ENCODE peak calls at places on chromosome 16, in seven cellular contexts. One of them, this sample, is unnamed.

GRCh38 chr16:58393138-58393504 is 850 bp downstream of the GINS3 start:
- DNase-seq in hepatocyte: no peak
- DNase-seq in ovary: no peak
- DNase-seq in A549: no peak
- DNase-seq in mucosa of descending colon: peak; percentile 3
- DNase-seq in colonic mucosa: no peak
- DNase-seq in lower lobe of right lung: no peak
- DNase-seq in this sample: no peak

GRCh38 chr16:58638148-58639036 is 8.8 kb upstream of the CNOT1 start:
- DNase-seq in ovary: peak; percentile 58
- DNase-seq in colonic mucosa: no peak
- DNase-seq in hepatocyte: peak; percentile 82
- DNase-seq in lower lobe of right lung: no peak
- DNase-seq in mucosa of descending colon: peak; percentile 47
- DNase-seq in A549: peak; percentile 74
- DNase-seq in this sample: peak; percentile 29

GRCh38 chr16:11801481-11802021 is 4.5 kb upstream of the ZC3H7A start:
- DNase-seq in hepatocyte: no peak
- DNase-seq in mucosa of descending colon: no peak
- DNase-seq in lower lobe of right lung: no peak
- DNase-seq in ovary: no peak
- DNase-seq in A549: peak; percentile 19
- DNase-seq in colonic mucosa: no peak
- DNase-seq in this sample: no peak

GRCh38 chr16:17177242-17177967 is 293.4 kb downstream of the XYLT1 start:
- DNase-seq in A549: no peak
- DNase-seq in lower lobe of right lung: no peak
- DNase-seq in mucosa of descending colon: no peak
- DNase-seq in colonic mucosa: no peak
- DNase-seq in ovary: no peak
- DNase-seq in hepatocyte: peak; percentile 23
- DNase-seq in this sample: no peak

GRCh38 chr16:50252082-50252611 is 14.2 kb upstream of the ADCY7 start:
- DNase-seq in colonic mucosa: no peak
- DNase-seq in hepatocyte: no peak
- DNase-seq in ovary: no peak
- DNase-seq in A549: no peak
- DNase-seq in lower lobe of right lung: no peak
- DNase-seq in mucosa of descending colon: no peak
- DNase-seq in this sample: no peak

GRCh38 chr16:61715392-61715791 is 320.8 kb downstream of the CDH8 start:
- DNase-seq in lower lobe of right lung: no peak
- DNase-seq in colonic mucosa: no peak
- DNase-seq in ovary: no peak
- DNase-seq in mucosa of descending colon: no peak
- DNase-seq in hepatocyte: no peak
- DNase-seq in A549: no peak
- DNase-seq in this sample: no peak

GRCh38 chr16:50446861-50447260 is 78.1 kb upstream of the BRD7 start:
- DNase-seq in ovary: no peak
- DNase-seq in lower lobe of right lung: no peak
- DNase-seq in mucosa of descending colon: no peak
- DNase-seq in colonic mucosa: no peak
- DNase-seq in hepatocyte: no peak
- DNase-seq in A549: no peak
- DNase-seq in this sample: no peak

GRCh38 chr16:21950782-21951521 is 2.2 kb upstream of the UQCRC2 start:
- DNase-seq in lower lobe of right lung: no peak
- DNase-seq in A549: peak; percentile 61
- DNase-seq in ovary: no peak
- DNase-seq in mucosa of descending colon: peak; percentile 36
- DNase-seq in colonic mucosa: peak; percentile 20
- DNase-seq in hepatocyte: peak; percentile 20
- DNase-seq in this sample: peak; percentile 46

GRCh38 chr16:79902351-79902750 is 301.8 kb upstream of the MAF start:
- DNase-seq in colonic mucosa: no peak
- DNase-seq in mucosa of descending colon: no peak
- DNase-seq in lower lobe of right lung: no peak
- DNase-seq in ovary: no peak
- DNase-seq in hepatocyte: no peak
- DNase-seq in A549: no peak
- DNase-seq in this sample: no peak

GRCh38 chr16:49557070-49557446 is 183.5 kb downstream of the C16orf78 start:
- DNase-seq in colonic mucosa: no peak
- DNase-seq in A549: no peak
- DNase-seq in lower lobe of right lung: no peak
- DNase-seq in hepatocyte: peak; percentile 38
- DNase-seq in mucosa of descending colon: no peak
- DNase-seq in ovary: no peak
- DNase-seq in this sample: no peak

GRCh38 chr16:58306327-58306726 is 11.5 kb upstream of the PRSS54 start:
- DNase-seq in mucosa of descending colon: peak; percentile 64
- DNase-seq in A549: peak; percentile 44
- DNase-seq in hepatocyte: peak; percentile 23
- DNase-seq in ovary: no peak
- DNase-seq in colonic mucosa: peak; percentile 36
- DNase-seq in lower lobe of right lung: no peak
- DNase-seq in this sample: peak; percentile 30

GRCh38 chr16:4966736-4967453 is 8.8 kb downstream of the SEC14L5 start:
- DNase-seq in mucosa of descending colon: no peak
- DNase-seq in A549: no peak
- DNase-seq in lower lobe of right lung: peak; percentile 10
- DNase-seq in colonic mucosa: no peak
- DNase-seq in hepatocyte: no peak
- DNase-seq in ovary: no peak
- DNase-seq in this sample: no peak

GRCh38 chr16:49621240-49622083 is 234.4 kb downstream of the ZNF423 start:
- DNase-seq in A549: no peak
- DNase-seq in ovary: no peak
- DNase-seq in hepatocyte: peak; percentile 38
- DNase-seq in colonic mucosa: no peak
- DNase-seq in mucosa of descending colon: no peak
- DNase-seq in lower lobe of right lung: no peak
- DNase-seq in this sample: no peak

GRCh38 chr16:29814592-29814991 is 1.4 kb upstream of the PAGR1 start:
- DNase-seq in colonic mucosa: no peak
- DNase-seq in ovary: peak; percentile 50
- DNase-seq in mucosa of descending colon: no peak
- DNase-seq in hepatocyte: no peak
- DNase-seq in A549: no peak
- DNase-seq in lower lobe of right lung: no peak
- DNase-seq in this sample: no peak

GRCh38 chr16:48158296-48158695 is 2.5 kb upstream of the ABCC12 start:
- DNase-seq in A549: peak; percentile 64
- DNase-seq in ovary: no peak
- DNase-seq in colonic mucosa: no peak
- DNase-seq in hepatocyte: peak; percentile 36
- DNase-seq in mucosa of descending colon: no peak
- DNase-seq in lower lobe of right lung: no peak
- DNase-seq in this sample: no peak

GRCh38 chr16:85175724-85176233 is 63.5 kb upstream of the CIBAR2 start:
- DNase-seq in ovary: no peak
- DNase-seq in lower lobe of right lung: no peak
- DNase-seq in A549: no peak
- DNase-seq in colonic mucosa: no peak
- DNase-seq in mucosa of descending colon: no peak
- DNase-seq in hepatocyte: no peak
- DNase-seq in this sample: no peak

GRCh38 chr16:85174871-85175723 is 62.8 kb upstream of the CIBAR2 start:
- DNase-seq in A549: no peak
- DNase-seq in ovary: peak; percentile 60
- DNase-seq in lower lobe of right lung: peak; percentile 37
- DNase-seq in mucosa of descending colon: no peak
- DNase-seq in colonic mucosa: no peak
- DNase-seq in hepatocyte: no peak
- DNase-seq in this sample: no peak

GRCh38 chr16:85172465-85173071 is 60.3 kb upstream of the CIBAR2 start:
- DNase-seq in hepatocyte: no peak
- DNase-seq in colonic mucosa: peak; percentile 37
- DNase-seq in mucosa of descending colon: peak; percentile 50
- DNase-seq in ovary: no peak
- DNase-seq in lower lobe of right lung: peak; percentile 47
- DNase-seq in A549: peak; percentile 62
- DNase-seq in this sample: peak; percentile 53

GRCh38 chr16:85173077-85173980 is 61.1 kb upstream of the CIBAR2 start:
- DNase-seq in mucosa of descending colon: no peak
- DNase-seq in A549: peak; percentile 67
- DNase-seq in ovary: peak; percentile 85
- DNase-seq in hepatocyte: peak; percentile 78
- DNase-seq in lower lobe of right lung: peak; percentile 44
- DNase-seq in colonic mucosa: no peak
- DNase-seq in this sample: no peak

GRCh38 chr16:85173981-85174751 is 61.9 kb upstream of the CIBAR2 start:
- DNase-seq in A549: peak; percentile 57
- DNase-seq in ovary: peak; percentile 66
- DNase-seq in lower lobe of right lung: peak; percentile 42
- DNase-seq in hepatocyte: peak; percentile 80
- DNase-seq in mucosa of descending colon: peak; percentile 40
- DNase-seq in colonic mucosa: peak; percentile 49
- DNase-seq in this sample: no peak
- H3K4me1 ChIP-seq in A549: peaks cover 43% of the 10 kb centered on the region
- H3K4me1 ChIP-seq in ovary: peaks cover 32% of the 10 kb centered on the region
- H3K4me1 ChIP-seq in lower lobe of right lung: peaks cover 69% of the 10 kb centered on the region
- H3K4me1 ChIP-seq in hepatocyte: peaks cover 50% of the 10 kb centered on the region
- H3K4me1 ChIP-seq in mucosa of descending colon: peaks cover 6% of the 10 kb centered on the region
- H3K4me1 ChIP-seq in colonic mucosa: no peaks in the 10 kb centered on the region
- H3K4me1 ChIP-seq in this sample: peaks cover 4% of the 10 kb centered on the region

DNA sequence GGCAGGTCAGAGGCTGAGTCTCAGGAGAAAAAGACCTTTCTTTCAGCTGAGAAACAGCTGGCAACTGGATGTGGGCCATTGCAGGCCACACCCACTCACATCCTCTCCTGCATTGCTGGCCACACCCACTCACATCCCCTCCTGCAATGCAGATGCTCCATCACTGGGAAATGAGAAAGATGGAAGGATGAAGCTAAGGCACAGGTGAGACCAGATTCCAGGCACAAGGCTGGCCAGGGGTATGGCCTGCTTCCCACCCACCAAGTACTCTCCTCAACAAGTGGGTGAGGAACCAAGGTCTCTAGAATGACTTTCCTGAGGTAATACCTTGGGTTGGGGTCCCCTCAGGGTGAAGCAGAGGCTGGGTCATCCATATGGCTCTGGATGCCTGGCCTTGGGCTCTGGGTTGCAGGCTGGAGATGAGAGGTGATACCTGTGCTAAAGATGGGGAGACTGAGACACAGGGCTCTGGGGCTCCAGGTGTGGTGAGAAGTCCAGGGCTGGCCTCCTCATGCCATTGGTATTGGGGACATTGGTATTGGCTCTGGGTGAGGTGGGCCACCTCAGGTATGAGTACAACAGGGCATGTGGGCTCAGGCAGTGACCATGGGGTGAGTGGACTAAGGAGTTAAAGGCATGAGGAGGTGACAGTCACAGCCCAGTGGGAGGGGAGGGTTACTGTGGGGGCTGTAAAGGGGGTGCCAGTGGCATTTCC is 1726.8 kb downstream of the TP53TG3F start:
- DNase-seq in mucosa of descending colon: no peak
- DNase-seq in hepatocyte: no peak
- DNase-seq in lower lobe of right lung: peak; percentile 16
- DNase-seq in A549: no peak
- DNase-seq in colonic mucosa: no peak
- DNase-seq in ovary: no peak
- DNase-seq in this sample: no peak
- H3K4me1 ChIP-seq in mucosa of descending colon: no peaks in the 10 kb centered on the region
- H3K4me1 ChIP-seq in hepatocyte: no peaks in the 10 kb centered on the region
- H3K4me1 ChIP-seq in lower lobe of right lung: no peaks in the 10 kb centered on the region
- H3K4me1 ChIP-seq in A549: no peaks in the 10 kb centered on the region
- H3K4me1 ChIP-seq in colonic mucosa: no peaks in the 10 kb centered on the region
- H3K4me1 ChIP-seq in ovary: no peaks in the 10 kb centered on the region
- H3K4me1 ChIP-seq in this sample: no peaks in the 10 kb centered on the region

DNA sequence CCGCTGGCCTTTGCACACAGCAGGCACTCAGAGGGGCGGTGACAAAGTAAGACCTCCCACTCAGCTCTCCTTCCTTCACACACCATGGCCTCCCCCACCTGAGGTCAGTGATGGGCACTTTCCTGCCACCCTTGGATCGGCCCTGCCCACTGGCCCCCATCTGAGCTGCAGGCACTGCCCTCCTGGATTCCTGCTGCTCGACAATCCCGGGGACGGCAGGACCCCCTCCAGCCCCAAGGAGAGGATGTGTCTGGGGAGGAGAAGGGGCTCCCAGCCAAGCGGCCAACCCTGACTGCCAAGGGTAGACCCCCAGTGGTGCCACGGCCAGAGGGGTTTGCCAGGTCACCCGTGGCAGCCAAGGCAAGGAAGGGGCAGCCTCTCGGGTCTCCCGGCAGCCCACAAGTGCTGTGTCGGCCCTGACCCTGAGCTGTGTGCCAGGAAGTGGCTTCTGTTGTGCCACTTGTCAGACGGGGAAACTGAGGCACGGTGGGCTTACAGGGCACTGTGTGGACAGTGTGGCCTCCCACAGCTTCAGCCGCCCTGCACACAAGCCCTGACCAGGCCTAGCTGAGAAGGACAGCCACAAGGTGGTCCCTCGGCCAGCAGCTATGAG is 22.7 kb downstream of the PIEZO1 start:
- DNase-seq in lower lobe of right lung: no peak
- DNase-seq in hepatocyte: no peak
- DNase-seq in A549: no peak
- DNase-seq in ovary: no peak
- DNase-seq in mucosa of descending colon: no peak
- DNase-seq in colonic mucosa: no peak
- DNase-seq in this sample: no peak
- H3K4me1 ChIP-seq in lower lobe of right lung: peaks cover 83% of the 10 kb centered on the region
- H3K4me1 ChIP-seq in hepatocyte: peaks cover 37% of the 10 kb centered on the region
- H3K4me1 ChIP-seq in A549: peaks cover 30% of the 10 kb centered on the region
- H3K4me1 ChIP-seq in ovary: peaks cover 10% of the 10 kb centered on the region
- H3K4me1 ChIP-seq in mucosa of descending colon: peaks cover 51% of the 10 kb centered on the region
- H3K4me1 ChIP-seq in colonic mucosa: peaks cover 39% of the 10 kb centered on the region
- H3K4me1 ChIP-seq in this sample: no peaks in the 10 kb centered on the region

DNA sequence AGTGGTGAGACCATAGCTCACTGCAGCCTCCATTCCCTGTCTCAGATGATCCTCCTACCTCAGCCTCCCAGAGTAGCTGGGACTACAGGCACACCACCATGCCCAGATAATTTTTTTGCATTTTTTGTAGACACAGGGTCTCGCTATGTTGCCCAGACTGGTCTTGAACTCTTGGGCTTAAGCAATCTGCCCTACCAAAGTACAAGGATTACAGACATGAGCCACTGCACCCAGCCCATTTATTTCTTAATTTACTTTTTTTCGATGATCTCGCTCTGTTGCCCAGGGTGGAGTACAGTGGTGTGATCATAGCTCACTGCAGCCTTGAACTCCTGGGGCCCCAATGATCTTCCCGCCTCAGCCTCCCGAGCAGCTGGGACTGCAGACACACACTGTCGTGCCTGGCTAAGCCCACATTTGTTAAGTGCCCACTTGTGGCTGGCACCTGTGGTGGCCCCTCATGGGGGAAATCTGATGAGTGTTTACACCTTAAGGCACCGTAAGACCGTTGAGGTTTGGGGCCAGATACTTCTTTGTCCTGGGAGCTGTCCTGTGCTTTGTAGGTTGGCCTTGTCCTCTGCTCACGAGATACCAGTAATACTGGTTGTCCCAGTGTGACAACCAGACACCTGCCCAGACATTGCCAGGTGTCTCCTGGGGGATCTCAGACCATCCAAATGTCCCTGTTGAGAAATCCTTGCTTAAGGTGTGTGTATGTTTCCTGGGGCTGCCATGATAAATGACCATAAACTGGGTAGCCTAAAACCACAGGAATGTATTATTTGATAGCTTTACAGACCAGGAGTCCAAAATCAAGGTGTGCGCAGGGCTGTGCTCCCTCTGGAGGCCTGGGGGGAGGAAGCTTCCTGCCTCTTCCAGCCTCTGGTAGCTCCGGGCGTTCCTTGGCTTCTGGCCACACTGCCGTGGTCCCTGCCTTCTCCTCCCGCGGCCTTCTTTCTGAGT is 141.4 kb upstream of the GSE1 start:
- DNase-seq in ovary: peak; percentile 82
- DNase-seq in A549: no peak
- DNase-seq in mucosa of descending colon: peak; percentile 71
- DNase-seq in lower lobe of right lung: peak; percentile 77
- DNase-seq in colonic mucosa: peak; percentile 71
- DNase-seq in hepatocyte: peak; percentile 30
- DNase-seq in this sample: peak; percentile 29
- H3K4me1 ChIP-seq in ovary: peaks cover 16% of the 10 kb centered on the region
- H3K4me1 ChIP-seq in A549: no peaks in the 10 kb centered on the region
- H3K4me1 ChIP-seq in mucosa of descending colon: no peaks in the 10 kb centered on the region
- H3K4me1 ChIP-seq in lower lobe of right lung: peaks cover 20% of the 10 kb centered on the region
- H3K4me1 ChIP-seq in colonic mucosa: no peaks in the 10 kb centered on the region
- H3K4me1 ChIP-seq in hepatocyte: peaks cover 47% of the 10 kb centered on the region
- H3K4me1 ChIP-seq in this sample: no peaks in the 10 kb centered on the region